ENCODE peak calls at places on chromosomes 13 and 19, in ten cellular contexts. X, H, P, E, Y, L, N, F, D and W are unnamed samples.

GRCh38 chr13:113819731-113820715 is 43.9 kb downstream of the GAS6 start:
- DNase-seq in X (no peak), H (no peak), P (no peak), E (no peak), Y (no peak), L (no peak), N (no peak), F (no peak), D (no peak), W (no peak)

GRCh38 chr19:16589917-16590316 is 17.7 kb upstream of the SLC35E1 start:
- DNase-seq in X (no peak), H (peak; percentile 21), P (no peak), E (no peak), Y (no peak), L (no peak), N (no peak), F (no peak), D (no peak), W (no peak)

GRCh38 chr19:10826236-10826635 is 9.8 kb downstream of the TMED1 start:
- DNase-seq in X (no peak), H (no peak), P (no peak), E (no peak), Y (no peak), L (no peak), N (no peak), F (no peak), D (no peak), W (no peak)

GRCh38 chr19:37695144-37695899 is 24.2 kb downstream of the ZNF607 start:
- DNase-seq in X (no peak), H (no peak), P (no peak), E (no peak), Y (no peak), L (no peak), N (no peak), F (no peak), D (no peak), W (no peak)

GRCh38 chr19:32358311-32358710 is 12.9 kb downstream of the ZNF507 start:
- DNase-seq in X (no peak), H (no peak), P (no peak), E (no peak), Y (no peak), L (no peak), N (no peak), F (no peak), D (no peak), W (no peak)

GRCh38 chr19:45478454-45479238 is 10.8 kb downstream of the FOSB start:
- DNase-seq in X (peak; percentile 86), H (peak; percentile 86), P (peak; percentile 89), E (peak; percentile 81), Y (peak; percentile 91), L (peak; percentile 95), N (peak; percentile 80), F (peak; percentile 86), D (peak; percentile 82), W (peak; percentile 87)

GRCh38 chr13:57418067-57418677 is 213.4 kb upstream of the PCDH17 start:
- DNase-seq in X (no peak), H (no peak), P (no peak), E (no peak), Y (no peak), L (no peak), N (no peak), F (no peak), D (no peak), W (no peak)

GRCh38 chr19:19459099-19459498 is 53.6 kb downstream of the GATAD2A start:
- DNase-seq in X (no peak), H (no peak), P (no peak), E (no peak), Y (no peak), L (no peak), N (no peak), F (no peak), D (no peak), W (no peak)

GRCh38 chr13:97359181-97360057 is 74.5 kb upstream of the RAP2A start:
- DNase-seq in X (peak; percentile 60), H (peak; percentile 25), P (peak; percentile 40), E (peak; percentile 19), Y (no peak), L (peak; percentile 30), N (no peak), F (no peak), D (peak; percentile 71), W (peak; percentile 36)

GRCh38 chr19:56155124-56155687 is 14.1 kb downstream of the ZNF444 start:
- DNase-seq in X (peak; percentile 58), H (no peak), P (peak; percentile 36), E (no peak), Y (no peak), L (no peak), N (no peak), F (no peak), D (no peak), W (no peak)

GRCh38 chr19:7789447-7789846 is 26.4 kb downstream of the CLEC4M start:
- DNase-seq in X (no peak), H (no peak), P (no peak), E (no peak), Y (peak; percentile 60), L (no peak), N (no peak), F (peak; percentile 30), D (no peak), W (no peak)

GRCh38 chr13:58855283-58855682 is 1223.7 kb downstream of the PCDH17 start:
- DNase-seq in X (no peak), H (no peak), P (no peak), E (no peak), Y (no peak), L (no peak), N (no peak), F (no peak), D (no peak), W (no peak)